ENCODE peak calls at places on chromosomes 16 and 17, in five cellular contexts. U is Panc1; F is effector memory CD8-positive, alpha-beta T cell; C is right cardiac atrium; Y is CD4-positive, CD25-positive, alpha-beta regulatory T cell. N is an unnamed sample.

GRCh38 chr17:1197781-1198490 is 18.2 kb upstream of the ABR start:
- ATAC-seq in U (peak), F (peak), C (peak), Y (peak), N (peak)

GRCh38 chr17:39699818-39700147 is at the start of gene ERBB2:
- ATAC-seq in U (peak), F (no peak), C (peak), Y (no peak), N (peak)

GRCh38 chr16:89308391-89309333 is 91.2 kb downstream of the ZNF778 start:
- ATAC-seq in U (no peak), F (peak), C (no peak), Y (peak), N (no peak)

GRCh38 chr16:48082516-48082915 is 73.3 kb downstream of the ABCC12 start:
- ATAC-seq in U (no peak), F (no peak), C (no peak), Y (no peak), N (no peak)

GRCh38 chr17:71635187-71635586 is 485.6 kb upstream of the SOX9 start:
- ATAC-seq in U (no peak), F (no peak), C (no peak), Y (no peak), N (no peak)

GRCh38 chr17:1047177-1047885 is 50.4 kb downstream of the TIMM22 start:
- ATAC-seq in U (no peak), F (no peak), C (peak), Y (no peak), N (peak)

GRCh38 chr16:14629612-14629918 is 495 bp downstream of the PARN start:
- ATAC-seq in U (no peak), F (no peak), C (no peak), Y (no peak), N (no peak)

GRCh38 chr17:35161281-35161761 is 13.7 kb downstream of the UNC45B start:
- ATAC-seq in U (no peak), F (peak), C (no peak), Y (peak), N (no peak)

GRCh38 chr16:66135376-66135775 is 231.1 kb upstream of the CDH5 start:
- ATAC-seq in U (no peak), F (no peak), C (peak), Y (no peak), N (peak)

GRCh38 chr16:85751665-85752501 is 987 bp upstream of the C16orf74 start:
- ATAC-seq in U (no peak), F (no peak), C (no peak), Y (no peak), N (no peak)

GRCh38 chr17:80198144-80198661 is 21.9 kb downstream of the SGSH start:
- ATAC-seq in U (peak), F (no peak), C (no peak), Y (no peak), N (no peak)